ENCODE peak calls at places on chromosomes 3 and 15, in six cellular contexts. One of them, this sample, is unnamed.

GRCh38 chr3:72190050-72190449 is 405.1 kb upstream of the PROK2 start:
- DNase-seq in GM06990: no peak
- DNase-seq in BE2C: no peak
- DNase-seq in AG09309: no peak
- DNase-seq in right lobe of liver: peak; percentile 79
- DNase-seq in body of pancreas: no peak
- DNase-seq in this sample: no peak

GRCh38 chr3:73094127-73094526 is 32.7 kb downstream of the EBLN2 start:
- DNase-seq in BE2C: no peak
- DNase-seq in body of pancreas: no peak
- DNase-seq in AG09309: no peak
- DNase-seq in right lobe of liver: no peak
- DNase-seq in GM06990: no peak
- DNase-seq in this sample: no peak

GRCh38 chr15:23759964-23760363 is 72.9 kb upstream of the NDN start:
- DNase-seq in right lobe of liver: no peak
- DNase-seq in GM06990: no peak
- DNase-seq in body of pancreas: no peak
- DNase-seq in AG09309: no peak
- DNase-seq in BE2C: no peak
- DNase-seq in this sample: no peak

GRCh38 chr3:71753716-71754609 is at the start of gene GPR27:
- DNase-seq in right lobe of liver: no peak
- DNase-seq in body of pancreas: peak; percentile 26
- DNase-seq in BE2C: peak; percentile 45
- DNase-seq in AG09309: no peak
- DNase-seq in GM06990: peak; percentile 34
- DNase-seq in this sample: peak; percentile 34

GRCh38 chr3:99836681-99837080 is 19.0 kb downstream of the CMSS1 start:
- DNase-seq in AG09309: no peak
- DNase-seq in GM06990: no peak
- DNase-seq in body of pancreas: no peak
- DNase-seq in BE2C: no peak
- DNase-seq in right lobe of liver: no peak
- DNase-seq in this sample: no peak

GRCh38 chr3:13881536-13882410 is 1.9 kb upstream of the WNT7A start:
- DNase-seq in right lobe of liver: no peak
- DNase-seq in body of pancreas: no peak
- DNase-seq in BE2C: no peak
- DNase-seq in GM06990: no peak
- DNase-seq in AG09309: no peak
- DNase-seq in this sample: no peak

GRCh38 chr15:41492597-41493204 is 973 bp upstream of the ITPKA start:
- DNase-seq in right lobe of liver: no peak
- DNase-seq in GM06990: no peak
- DNase-seq in BE2C: no peak
- DNase-seq in body of pancreas: no peak
- DNase-seq in AG09309: no peak
- DNase-seq in this sample: no peak

GRCh38 chr3:144746631-144747030 is 775.0 kb downstream of the DIPK2A start:
- DNase-seq in BE2C: no peak
- DNase-seq in body of pancreas: no peak
- DNase-seq in right lobe of liver: no peak
- DNase-seq in AG09309: no peak
- DNase-seq in GM06990: no peak
- DNase-seq in this sample: no peak

GRCh38 chr3:10666621-10667020 is 149.4 kb upstream of the SLC6A11 start:
- DNase-seq in right lobe of liver: no peak
- DNase-seq in body of pancreas: no peak
- DNase-seq in BE2C: peak; percentile 9
- DNase-seq in GM06990: no peak
- DNase-seq in AG09309: no peak
- DNase-seq in this sample: no peak

GRCh38 chr3:12193485-12194165 is 34.9 kb upstream of the TIMP4 start:
- DNase-seq in body of pancreas: peak; percentile 69
- DNase-seq in GM06990: peak; percentile 77
- DNase-seq in AG09309: peak; percentile 95
- DNase-seq in right lobe of liver: no peak
- DNase-seq in BE2C: no peak
- DNase-seq in this sample: peak; percentile 52

GRCh38 chr3:128881576-128881975 is 2.2 kb downstream of the ACAD9 start:
- DNase-seq in body of pancreas: no peak
- DNase-seq in AG09309: no peak
- DNase-seq in right lobe of liver: no peak
- DNase-seq in BE2C: no peak
- DNase-seq in GM06990: no peak
- DNase-seq in this sample: no peak

GRCh38 chr3:126358038-126358815 is 1.0 kb upstream of the KLF15 start:
- DNase-seq in body of pancreas: peak; percentile 50
- DNase-seq in AG09309: no peak
- DNase-seq in BE2C: no peak
- DNase-seq in GM06990: no peak
- DNase-seq in right lobe of liver: peak; percentile 83
- DNase-seq in this sample: no peak

GRCh38 chr3:134807189-134807588 is 12.1 kb downstream of the EPHB1 start:
- DNase-seq in right lobe of liver: no peak
- DNase-seq in BE2C: no peak
- DNase-seq in AG09309: no peak
- DNase-seq in body of pancreas: no peak
- DNase-seq in GM06990: no peak
- DNase-seq in this sample: no peak

GRCh38 chr15:58043192-58043903 is 22.2 kb downstream of the ALDH1A2 start:
- DNase-seq in body of pancreas: peak; percentile 64
- DNase-seq in BE2C: peak; percentile 64
- DNase-seq in AG09309: no peak
- DNase-seq in GM06990: no peak
- DNase-seq in right lobe of liver: peak; percentile 49
- DNase-seq in this sample: no peak

GRCh38 chr3:127484601-127485388 is 105.7 kb downstream of the TPRA1 start:
- DNase-seq in AG09309: no peak
- DNase-seq in GM06990: no peak
- DNase-seq in right lobe of liver: no peak
- DNase-seq in body of pancreas: no peak
- DNase-seq in BE2C: no peak
- DNase-seq in this sample: no peak

GRCh38 chr15:80234883-80235282 is 17.1 kb downstream of the CTXND1 start:
- DNase-seq in GM06990: peak; percentile 23
- DNase-seq in right lobe of liver: no peak
- DNase-seq in AG09309: no peak
- DNase-seq in body of pancreas: peak; percentile 18
- DNase-seq in BE2C: peak; percentile 55
- DNase-seq in this sample: peak; percentile 53

GRCh38 chr3:194373912-194374311 is 4.4 kb upstream of the LRRC15 start:
- DNase-seq in AG09309: no peak
- DNase-seq in GM06990: no peak
- DNase-seq in BE2C: no peak
- DNase-seq in body of pancreas: no peak
- DNase-seq in right lobe of liver: no peak
- DNase-seq in this sample: no peak

GRCh38 chr3:129348734-129349133 is 70.1 kb downstream of the HMCES start:
- DNase-seq in right lobe of liver: no peak
- DNase-seq in AG09309: no peak
- DNase-seq in BE2C: no peak
- DNase-seq in body of pancreas: no peak
- DNase-seq in GM06990: no peak
- DNase-seq in this sample: no peak

GRCh38 chr15:57090460-57090859 is 172.0 kb downstream of the TCF12 start:
- DNase-seq in BE2C: peak; percentile 72
- DNase-seq in right lobe of liver: no peak
- DNase-seq in AG09309: no peak
- DNase-seq in GM06990: no peak
- DNase-seq in body of pancreas: no peak
- DNase-seq in this sample: no peak

GRCh38 chr15:74786659-74787165 is 4.8 kb downstream of the CSK start:
- DNase-seq in body of pancreas: no peak
- DNase-seq in BE2C: no peak
- DNase-seq in GM06990: peak; percentile 60
- DNase-seq in AG09309: no peak
- DNase-seq in right lobe of liver: no peak
- DNase-seq in this sample: no peak

GRCh38 chr3:123700791-123701712 is 116.2 kb upstream of the HACD2 start:
- DNase-seq in BE2C: no peak
- DNase-seq in GM06990: no peak
- DNase-seq in right lobe of liver: peak; percentile 67
- DNase-seq in body of pancreas: peak; percentile 27
- DNase-seq in AG09309: no peak
- DNase-seq in this sample: no peak

GRCh38 chr3:23548706-23549105 is 257.0 kb upstream of the UBE2E1 start:
- DNase-seq in BE2C: no peak
- DNase-seq in AG09309: no peak
- DNase-seq in right lobe of liver: no peak
- DNase-seq in body of pancreas: no peak
- DNase-seq in GM06990: no peak
- DNase-seq in this sample: no peak

GRCh38 chr3:189404036-189404435 is 227.2 kb upstream of the TP63 start:
- DNase-seq in BE2C: no peak
- DNase-seq in body of pancreas: no peak
- DNase-seq in right lobe of liver: no peak
- DNase-seq in GM06990: no peak
- DNase-seq in AG09309: no peak
- DNase-seq in this sample: no peak

GRCh38 chr3:128277378-128278049 is 124.2 kb downstream of the EEFSEC start:
- DNase-seq in GM06990: no peak
- DNase-seq in BE2C: no peak
- DNase-seq in body of pancreas: no peak
- DNase-seq in right lobe of liver: no peak
- DNase-seq in AG09309: no peak
- DNase-seq in this sample: no peak

GRCh38 chr15:71761649-71762048 is 48.7 kb upstream of the NR2E3 start:
- DNase-seq in body of pancreas: peak; percentile 23
- DNase-seq in BE2C: no peak
- DNase-seq in GM06990: no peak
- DNase-seq in right lobe of liver: peak; percentile 72
- DNase-seq in AG09309: peak; percentile 62
- DNase-seq in this sample: no peak

GRCh38 chr15:66452971-66453580 is 44.5 kb downstream of the SNAPC5 start:
- DNase-seq in right lobe of liver: no peak
- DNase-seq in GM06990: no peak
- DNase-seq in AG09309: no peak
- DNase-seq in body of pancreas: no peak
- DNase-seq in BE2C: no peak
- DNase-seq in this sample: no peak

GRCh38 chr3:146156060-146156459 is 4.9 kb downstream of the PLOD2 start:
- DNase-seq in body of pancreas: peak; percentile 6
- DNase-seq in right lobe of liver: no peak
- DNase-seq in GM06990: no peak
- DNase-seq in BE2C: no peak
- DNase-seq in AG09309: no peak
- DNase-seq in this sample: no peak

DNA sequence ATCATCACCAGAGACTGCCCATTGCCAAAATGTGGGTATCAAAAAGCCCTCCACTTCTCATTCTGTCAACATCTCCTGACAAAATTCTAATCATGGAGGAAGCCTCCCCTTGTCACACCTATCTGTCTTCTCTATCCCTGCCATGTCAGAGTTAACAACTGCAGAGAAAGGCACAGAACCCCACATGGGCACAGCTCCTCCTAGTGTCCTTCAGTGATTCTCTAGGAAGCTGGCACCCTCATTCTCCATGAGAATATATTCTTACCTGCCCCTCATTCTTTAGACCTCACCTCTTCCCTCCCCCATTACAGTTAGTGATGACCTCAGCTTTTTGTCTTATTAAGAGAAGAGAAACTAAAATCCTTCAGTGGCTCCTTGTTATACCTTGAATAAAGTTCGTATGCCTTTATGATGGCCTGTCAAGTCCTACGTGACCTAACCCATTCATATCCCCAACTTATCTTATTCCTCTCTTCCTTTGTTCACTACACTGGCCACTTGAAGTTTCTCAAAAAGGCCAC is 44.6 kb downstream of the NME9 start:
- DNase-seq in BE2C: no peak
- DNase-seq in AG09309: no peak
- DNase-seq in body of pancreas: no peak
- DNase-seq in GM06990: no peak
- DNase-seq in right lobe of liver: no peak
- DNase-seq in this sample: no peak
- TF ChIP-seq CTCF in BE2C: peak; percentile 27
- TF ChIP-seq CTCF in AG09309: peak; percentile 16
- TF ChIP-seq CTCF in body of pancreas: no peak
- TF ChIP-seq CTCF in GM06990: peak; percentile 21
- TF ChIP-seq CTCF in right lobe of liver: peak; percentile 10
- TF ChIP-seq CTCF in this sample: no peak

GRCh38 chr15:89613031-89613430 is 37.8 kb downstream of the TICRR start:
- DNase-seq in body of pancreas: no peak
- DNase-seq in AG09309: no peak
- DNase-seq in GM06990: no peak
- DNase-seq in BE2C: no peak
- DNase-seq in right lobe of liver: no peak
- DNase-seq in this sample: no peak
- TF ChIP-seq CTCF in body of pancreas: no peak
- TF ChIP-seq CTCF in AG09309: no peak
- TF ChIP-seq CTCF in GM06990: no peak
- TF ChIP-seq CTCF in BE2C: no peak
- TF ChIP-seq CTCF in right lobe of liver: no peak
- TF ChIP-seq CTCF in this sample: no peak

GRCh38 chr3:157353657-157354056 is 83.0 kb upstream of the PTX3 start:
- DNase-seq in body of pancreas: no peak
- DNase-seq in BE2C: no peak
- DNase-seq in GM06990: no peak
- DNase-seq in right lobe of liver: no peak
- DNase-seq in AG09309: no peak
- DNase-seq in this sample: no peak

GRCh38 chr3:157351981-157352380 is 84.7 kb upstream of the PTX3 start:
- DNase-seq in body of pancreas: no peak
- DNase-seq in right lobe of liver: no peak
- DNase-seq in BE2C: no peak
- DNase-seq in GM06990: no peak
- DNase-seq in AG09309: no peak
- DNase-seq in this sample: no peak

GRCh38 chr3:157347577-157348303 is 88.9 kb upstream of the PTX3 start:
- DNase-seq in GM06990: no peak
- DNase-seq in body of pancreas: no peak
- DNase-seq in BE2C: peak; percentile 30
- DNase-seq in right lobe of liver: no peak
- DNase-seq in AG09309: no peak
- DNase-seq in this sample: no peak
- TF ChIP-seq CTCF in GM06990: peak; percentile 20
- TF ChIP-seq CTCF in body of pancreas: no peak
- TF ChIP-seq CTCF in BE2C: peak; percentile 39
- TF ChIP-seq CTCF in right lobe of liver: no peak
- TF ChIP-seq CTCF in AG09309: peak; percentile 41
- TF ChIP-seq CTCF in this sample: no peak

GRCh38 chr15:33834892-33835730 is 133.2 kb upstream of the CHRM5 start:
- DNase-seq in AG09309: peak; percentile 14
- DNase-seq in BE2C: no peak
- DNase-seq in GM06990: no peak
- DNase-seq in right lobe of liver: no peak
- DNase-seq in body of pancreas: no peak
- DNase-seq in this sample: no peak

GRCh38 chr15:33831646-33832045 is 136.7 kb upstream of the CHRM5 start:
- DNase-seq in AG09309: no peak
- DNase-seq in body of pancreas: no peak
- DNase-seq in GM06990: no peak
- DNase-seq in right lobe of liver: no peak
- DNase-seq in BE2C: no peak
- DNase-seq in this sample: no peak

GRCh38 chr15:33839540-33839939 is 128.8 kb upstream of the CHRM5 start:
- DNase-seq in body of pancreas: no peak
- DNase-seq in right lobe of liver: no peak
- DNase-seq in GM06990: no peak
- DNase-seq in BE2C: no peak
- DNase-seq in AG09309: no peak
- DNase-seq in this sample: no peak

GRCh38 chr15:33840615-33841014 is 127.7 kb upstream of the CHRM5 start:
- DNase-seq in body of pancreas: no peak
- DNase-seq in AG09309: no peak
- DNase-seq in BE2C: no peak
- DNase-seq in GM06990: no peak
- DNase-seq in right lobe of liver: no peak
- DNase-seq in this sample: no peak

GRCh38 chr15:33837294-33837693 is 131.0 kb upstream of the CHRM5 start:
- DNase-seq in BE2C: no peak
- DNase-seq in body of pancreas: no peak
- DNase-seq in GM06990: no peak
- DNase-seq in right lobe of liver: no peak
- DNase-seq in AG09309: no peak
- DNase-seq in this sample: no peak
- TF ChIP-seq CTCF in BE2C: no peak
- TF ChIP-seq CTCF in body of pancreas: no peak
- TF ChIP-seq CTCF in GM06990: no peak
- TF ChIP-seq CTCF in right lobe of liver: no peak
- TF ChIP-seq CTCF in AG09309: no peak
- TF ChIP-seq CTCF in this sample: no peak

This sample was measured in GM13976.